ENCODE peak calls at places on chromosomes 12 and 14, in five cellular contexts. One of them, this sample, is unnamed.

GRCh38 chr14:31530136-31530535 is 31.1 kb upstream of the NUBPL start:
- DNase-seq in GM12878: no peak
- DNase-seq in cardiac muscle cell: peak; percentile 15
- DNase-seq in tibial artery: no peak
- DNase-seq in mammary epithelial cell: no peak
- DNase-seq in this sample: no peak

GRCh38 chr14:90287791-90288190 is 31.4 kb downstream of the PSMC1 start:
- DNase-seq in GM12878: no peak
- DNase-seq in cardiac muscle cell: no peak
- DNase-seq in mammary epithelial cell: no peak
- DNase-seq in tibial artery: no peak
- DNase-seq in this sample: no peak

GRCh38 chr12:119687879-119688278 is 19.9 kb downstream of the PRKAB1 start:
- DNase-seq in tibial artery: no peak
- DNase-seq in mammary epithelial cell: no peak
- DNase-seq in GM12878: no peak
- DNase-seq in cardiac muscle cell: no peak
- DNase-seq in this sample: no peak

GRCh38 chr12:115617391-115617790 is 660.1 kb downstream of the MED13L start:
- DNase-seq in GM12878: no peak
- DNase-seq in tibial artery: no peak
- DNase-seq in mammary epithelial cell: no peak
- DNase-seq in cardiac muscle cell: no peak
- DNase-seq in this sample: no peak

GRCh38 chr14:73526036-73526984 is 10.6 kb upstream of the ACOT1 start:
- DNase-seq in GM12878: no peak
- DNase-seq in cardiac muscle cell: no peak
- DNase-seq in tibial artery: no peak
- DNase-seq in mammary epithelial cell: peak; percentile 57
- DNase-seq in this sample: no peak

GRCh38 chr12:15693233-15693911 is 95.8 kb downstream of the EPS8 start:
- DNase-seq in mammary epithelial cell: peak; percentile 35
- DNase-seq in GM12878: no peak
- DNase-seq in tibial artery: no peak
- DNase-seq in cardiac muscle cell: no peak
- DNase-seq in this sample: no peak

GRCh38 chr14:73239463-73240241 is 2.3 kb downstream of the PAPLN start:
- DNase-seq in cardiac muscle cell: peak; percentile 72
- DNase-seq in GM12878: no peak
- DNase-seq in tibial artery: peak; percentile 77
- DNase-seq in mammary epithelial cell: peak; percentile 32
- DNase-seq in this sample: no peak

GRCh38 chr12:65653321-65653720 is 171.0 kb upstream of the HMGA2 start:
- DNase-seq in mammary epithelial cell: no peak
- DNase-seq in GM12878: no peak
- DNase-seq in cardiac muscle cell: no peak
- DNase-seq in tibial artery: no peak
- DNase-seq in this sample: no peak

GRCh38 chr14:99819514-99819913 is 26.3 kb downstream of the EML1 start:
- DNase-seq in GM12878: no peak
- DNase-seq in tibial artery: no peak
- DNase-seq in mammary epithelial cell: no peak
- DNase-seq in cardiac muscle cell: no peak
- DNase-seq in this sample: no peak

GRCh38 chr14:105311838-105312237 is 2.7 kb upstream of the PACS2 start:
- DNase-seq in GM12878: no peak
- DNase-seq in tibial artery: no peak
- DNase-seq in cardiac muscle cell: no peak
- DNase-seq in mammary epithelial cell: no peak
- DNase-seq in this sample: no peak

GRCh38 chr14:39217214-39217879 is 16.4 kb upstream of the MIA2 start:
- DNase-seq in tibial artery: no peak
- DNase-seq in mammary epithelial cell: peak; percentile 63
- DNase-seq in cardiac muscle cell: no peak
- DNase-seq in GM12878: no peak
- DNase-seq in this sample: no peak

GRCh38 chr12:76008438-76008837 is 23.1 kb downstream of the PHLDA1 start:
- DNase-seq in mammary epithelial cell: no peak
- DNase-seq in GM12878: no peak
- DNase-seq in tibial artery: no peak
- DNase-seq in cardiac muscle cell: no peak
- DNase-seq in this sample: no peak

GRCh38 chr14:51883232-51883631 is 22.8 kb downstream of the GNG2 start:
- DNase-seq in tibial artery: no peak
- DNase-seq in GM12878: no peak
- DNase-seq in mammary epithelial cell: no peak
- DNase-seq in cardiac muscle cell: no peak
- DNase-seq in this sample: no peak

GRCh38 chr12:39620664-39621658 is 1.4 kb upstream of the ABCD2 start:
- DNase-seq in cardiac muscle cell: peak; percentile 10
- DNase-seq in tibial artery: no peak
- DNase-seq in mammary epithelial cell: no peak
- DNase-seq in GM12878: peak; percentile 64
- DNase-seq in this sample: peak; percentile 70

GRCh38 chr12:78863482-78864427 is 819 bp upstream of the SYT1 start:
- DNase-seq in tibial artery: no peak
- DNase-seq in GM12878: no peak
- DNase-seq in cardiac muscle cell: peak; percentile 36
- DNase-seq in mammary epithelial cell: peak; percentile 86
- DNase-seq in this sample: no peak

GRCh38 chr14:93042968-93043940 is 72.5 kb downstream of the ITPK1 start:
- DNase-seq in tibial artery: peak; percentile 57
- DNase-seq in GM12878: no peak
- DNase-seq in mammary epithelial cell: peak; percentile 96
- DNase-seq in cardiac muscle cell: peak; percentile 86
- DNase-seq in this sample: no peak

GRCh38 chr12:28539691-28540323 is 349.6 kb downstream of the CCDC91 start:
- DNase-seq in cardiac muscle cell: no peak
- DNase-seq in GM12878: no peak
- DNase-seq in tibial artery: no peak
- DNase-seq in mammary epithelial cell: no peak
- DNase-seq in this sample: no peak

GRCh38 chr14:76080471-76080870 is 71.3 kb upstream of the GPATCH2L start:
- DNase-seq in mammary epithelial cell: no peak
- DNase-seq in GM12878: no peak
- DNase-seq in tibial artery: no peak
- DNase-seq in cardiac muscle cell: no peak
- DNase-seq in this sample: no peak

GRCh38 chr14:102568115-102568614 is 24.3 kb upstream of the RCOR1 start:
- DNase-seq in cardiac muscle cell: no peak
- DNase-seq in tibial artery: no peak
- DNase-seq in mammary epithelial cell: peak; percentile 73
- DNase-seq in GM12878: no peak
- DNase-seq in this sample: peak; percentile 45

GRCh38 chr12:65962921-65963883 is 138.9 kb downstream of the HMGA2 start:
- DNase-seq in GM12878: no peak
- DNase-seq in mammary epithelial cell: no peak
- DNase-seq in cardiac muscle cell: peak; percentile 21
- DNase-seq in tibial artery: peak; percentile 20
- DNase-seq in this sample: no peak

GRCh38 chr14:76654573-76654955 is 106.7 kb upstream of the VASH1 start:
- DNase-seq in cardiac muscle cell: peak; percentile 8
- DNase-seq in tibial artery: no peak
- DNase-seq in mammary epithelial cell: peak; percentile 69
- DNase-seq in GM12878: no peak
- DNase-seq in this sample: no peak

GRCh38 chr14:20714593-20715250 is 26.2 kb downstream of the ANG start:
- DNase-seq in mammary epithelial cell: peak; percentile 79
- DNase-seq in cardiac muscle cell: peak; percentile 91
- DNase-seq in tibial artery: peak; percentile 90
- DNase-seq in GM12878: no peak
- DNase-seq in this sample: no peak

GRCh38 chr14:89616425-89617141 is 199.6 kb upstream of the FOXN3 start:
- DNase-seq in mammary epithelial cell: no peak
- DNase-seq in cardiac muscle cell: peak; percentile 49
- DNase-seq in tibial artery: no peak
- DNase-seq in GM12878: no peak
- DNase-seq in this sample: peak; percentile 24

GRCh38 chr12:64625243-64626077 is 15.2 kb downstream of the RASSF3 start:
- DNase-seq in tibial artery: peak; percentile 79
- DNase-seq in cardiac muscle cell: peak; percentile 91
- DNase-seq in mammary epithelial cell: peak; percentile 95
- DNase-seq in GM12878: peak; percentile 78
- DNase-seq in this sample: peak; percentile 47

GRCh38 chr12:80269953-80270552 is 170.7 kb downstream of the OTOGL start:
- DNase-seq in tibial artery: no peak
- DNase-seq in mammary epithelial cell: peak; percentile 16
- DNase-seq in GM12878: no peak
- DNase-seq in cardiac muscle cell: peak; percentile 66
- DNase-seq in this sample: no peak

GRCh38 chr14:104143521-104144452 is 5.4 kb downstream of the KIF26A start:
- DNase-seq in tibial artery: no peak
- DNase-seq in mammary epithelial cell: no peak
- DNase-seq in cardiac muscle cell: no peak
- DNase-seq in GM12878: no peak
- DNase-seq in this sample: no peak

GRCh38 chr12:108720757-108721514 is 10.4 kb downstream of the CORO1C start:
- DNase-seq in mammary epithelial cell: peak; percentile 76
- DNase-seq in tibial artery: no peak
- DNase-seq in cardiac muscle cell: no peak
- DNase-seq in GM12878: no peak
- DNase-seq in this sample: no peak

GRCh38 chr14:100722367-100722766 is 4.3 kb upstream of the DLK1 start:
- DNase-seq in mammary epithelial cell: no peak
- DNase-seq in GM12878: no peak
- DNase-seq in tibial artery: no peak
- DNase-seq in cardiac muscle cell: no peak
- DNase-seq in this sample: no peak

GRCh38 chr14:34020014-34020413 is 69.1 kb upstream of the EGLN3 start:
- DNase-seq in tibial artery: no peak
- DNase-seq in cardiac muscle cell: no peak
- DNase-seq in mammary epithelial cell: no peak
- DNase-seq in GM12878: no peak
- DNase-seq in this sample: no peak
- H3K4me1 ChIP-seq in tibial artery: no peaks in the 10 kb centered on the region
- H3K4me1 ChIP-seq in cardiac muscle cell: peaks cover 2% of the 10 kb centered on the region
- H3K4me1 ChIP-seq in mammary epithelial cell: peaks cover 18% of the 10 kb centered on the region
- H3K4me1 ChIP-seq in GM12878: no peaks in the 10 kb centered on the region
- H3K4me1 ChIP-seq in this sample: no peaks in the 10 kb centered on the region

DNA sequence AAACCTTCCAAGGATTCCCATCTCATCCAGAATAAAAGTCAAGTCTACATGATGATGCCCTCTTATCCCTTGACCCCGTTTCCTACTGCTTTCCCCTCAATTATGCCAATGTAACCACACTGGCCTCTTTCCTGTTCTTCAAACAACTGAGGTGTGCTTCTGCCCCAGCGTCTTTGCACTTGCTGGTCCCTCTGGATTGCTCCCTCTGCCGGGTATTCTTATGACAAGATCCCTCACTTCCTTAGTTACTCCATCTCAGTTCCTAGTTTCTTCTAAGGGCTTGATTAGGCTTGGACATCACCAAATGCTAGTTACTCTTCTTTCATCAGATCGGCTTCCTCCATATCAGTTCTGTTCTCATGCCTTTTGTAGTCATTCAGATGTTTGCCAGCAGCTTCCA is 32.7 kb upstream of the PELI2 start:
- DNase-seq in tibial artery: no peak
- DNase-seq in GM12878: no peak
- DNase-seq in mammary epithelial cell: no peak
- DNase-seq in cardiac muscle cell: no peak
- DNase-seq in this sample: no peak
- TF ChIP-seq CTCF in tibial artery: no peak
- TF ChIP-seq CTCF in GM12878: no peak
- TF ChIP-seq CTCF in mammary epithelial cell: no peak
- TF ChIP-seq CTCF in cardiac muscle cell: no peak
- TF ChIP-seq CTCF in this sample: no peak

GRCh38 chr14:35337074-35337556 is 44.9 kb downstream of the PSMA6 start:
- DNase-seq in tibial artery: no peak
- DNase-seq in mammary epithelial cell: no peak
- DNase-seq in cardiac muscle cell: no peak
- DNase-seq in GM12878: no peak
- DNase-seq in this sample: no peak
- H3K4me1 ChIP-seq in tibial artery: peaks cover 84% of the 10 kb centered on the region
- H3K4me1 ChIP-seq in mammary epithelial cell: peaks cover 68% of the 10 kb centered on the region
- H3K4me1 ChIP-seq in cardiac muscle cell: peaks cover 36% of the 10 kb centered on the region
- H3K4me1 ChIP-seq in GM12878: peaks cover 33% of the 10 kb centered on the region
- H3K4me1 ChIP-seq in this sample: peaks cover 45% of the 10 kb centered on the region

GRCh38 chr12:48683534-48683933 is 1.5 kb upstream of the KANSL2 start:
- DNase-seq in GM12878: no peak
- DNase-seq in cardiac muscle cell: no peak
- DNase-seq in tibial artery: no peak
- DNase-seq in mammary epithelial cell: no peak
- DNase-seq in this sample: no peak
- TF ChIP-seq CTCF in GM12878: no peak
- TF ChIP-seq CTCF in cardiac muscle cell: no peak
- TF ChIP-seq CTCF in tibial artery: no peak
- TF ChIP-seq CTCF in mammary epithelial cell: no peak
- TF ChIP-seq CTCF in this sample: no peak

DNA sequence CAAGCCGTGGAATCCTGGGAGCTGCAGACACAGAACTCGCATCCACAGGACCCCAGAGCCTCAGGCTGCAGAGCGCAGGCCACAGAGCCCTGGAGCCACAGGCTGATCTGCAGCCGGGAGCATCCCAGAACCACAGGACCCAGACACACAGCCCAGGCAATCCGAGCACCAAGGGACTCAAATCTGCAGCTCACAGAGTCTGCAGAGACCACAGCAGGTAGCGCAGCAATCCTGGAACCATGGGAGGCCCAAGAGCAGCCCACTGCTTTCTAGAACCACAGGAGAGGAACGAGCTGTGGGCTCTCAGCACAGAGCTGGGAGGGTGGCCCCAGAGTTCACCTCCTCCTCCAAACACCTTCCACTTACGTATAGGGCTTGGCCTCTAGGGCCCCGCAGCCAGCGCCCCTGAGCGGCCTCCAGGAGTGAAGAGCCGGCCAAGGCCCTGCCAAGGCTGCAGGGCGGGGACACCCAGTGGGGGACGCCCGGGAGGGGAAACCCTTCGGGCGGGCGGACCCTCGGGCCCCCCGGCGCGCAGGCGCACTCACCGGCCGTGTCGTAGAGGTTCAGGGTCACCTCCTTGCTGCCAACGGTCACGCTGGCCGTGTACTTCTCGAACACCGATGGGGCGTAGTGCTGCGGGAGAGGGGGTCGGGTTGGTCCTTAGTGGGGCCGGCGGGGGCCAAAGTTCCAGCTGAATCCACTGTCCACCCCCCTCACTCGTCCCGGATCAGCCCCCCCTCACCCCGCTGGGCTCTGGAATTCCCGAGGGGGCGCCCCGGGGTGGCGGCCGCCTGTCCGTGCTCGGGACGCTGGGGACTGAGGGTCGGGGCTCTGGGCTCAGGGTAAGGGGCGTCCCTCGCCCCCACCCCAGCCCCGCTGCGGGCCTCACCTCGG is 634 bp downstream of the RHOF start:
- DNase-seq in GM12878: no peak
- DNase-seq in cardiac muscle cell: no peak
- DNase-seq in tibial artery: no peak
- DNase-seq in mammary epithelial cell: no peak
- DNase-seq in this sample: no peak
- H3K4me1 ChIP-seq in GM12878: peaks cover 47% of the 10 kb centered on the region
- H3K4me1 ChIP-seq in cardiac muscle cell: peaks cover 29% of the 10 kb centered on the region
- H3K4me1 ChIP-seq in tibial artery: peaks cover 49% of the 10 kb centered on the region
- H3K4me1 ChIP-seq in mammary epithelial cell: peaks cover 43% of the 10 kb centered on the region
- H3K4me1 ChIP-seq in this sample: peaks cover 60% of the 10 kb centered on the region